ENCODE peak calls at places on chromosomes 6 and 20, in seven cellular contexts. L, B, C, Z, W, H and K are unnamed samples.

GRCh38 chr6:67608099-67608749 is 1026.9 kb upstream of the ADGRB3 start:
- DNase-seq in H (no peak), B (no peak), C (no peak), Z (no peak), W (no peak), L (no peak), K (no peak)

GRCh38 chr6:104943781-104944180 is 13.1 kb upstream of the LIN28B start:
- DNase-seq in B (no peak), C (peak; percentile 18), Z (no peak), L (no peak), W (no peak), H (peak; percentile 11), K (no peak)

GRCh38 chr20:62962221-62962879 is 9.8 kb downstream of the SLC17A9 start:
- DNase-seq in B (no peak), C (no peak), L (no peak), H (no peak), W (no peak), Z (no peak), K (no peak)

GRCh38 chr6:90982051-90982450 is 395.2 kb upstream of the MAP3K7 start:
- DNase-seq in L (peak; percentile 2), C (no peak), Z (no peak), H (no peak), W (peak; percentile 40), B (no peak), K (no peak)

GRCh38 chr20:8190043-8190880 is 58.2 kb downstream of the PLCB1 start:
- DNase-seq in H (no peak), C (no peak), W (no peak), Z (no peak), L (no peak), B (no peak), K (no peak)

GRCh38 chr20:59680852-59681251 is 76.5 kb downstream of the PHACTR3 start:
- DNase-seq in L (no peak), H (no peak), C (no peak), B (no peak), Z (no peak), W (no peak), K (no peak)

GRCh38 chr20:38473353-38473795 is 731 bp downstream of the RALGAPB start:
- DNase-seq in Z (no peak), W (no peak), C (peak; percentile 31), L (no peak), B (peak; percentile 37), H (no peak), K (no peak)

GRCh38 chr6:158049055-158050028 is 67.7 kb downstream of the SYNJ2 start:
- DNase-seq in L (no peak), C (no peak), Z (peak; percentile 96), W (peak; percentile 43), H (no peak), B (no peak), K (no peak)

GRCh38 chr6:121510568-121511177 is 75.2 kb downstream of the GJA1 start:
- DNase-seq in L (peak; percentile 19), Z (no peak), B (no peak), C (no peak), H (no peak), W (no peak), K (no peak)

GRCh38 chr20:47711046-47711752 is 74.1 kb downstream of the SULF2 start:
- DNase-seq in B (no peak), C (peak; percentile 17), L (peak; percentile 78), W (no peak), H (no peak), Z (no peak), K (no peak)

GRCh38 chr6:108598316-108598863 is 37.7 kb downstream of the FOXO3 start:
- DNase-seq in C (peak; percentile 92), Z (no peak), H (no peak), B (peak; percentile 43), W (no peak), L (no peak), K (no peak)

GRCh38 chr20:57498425-57499400 is 26.2 kb downstream of the CTCFL start:
- DNase-seq in C (no peak), W (peak; percentile 72), L (peak; percentile 68), H (no peak), Z (no peak), B (no peak), K (no peak)

GRCh38 chr6:38302081-38302480 is 337.6 kb downstream of the BTBD9 start:
- DNase-seq in B (no peak), H (no peak), W (no peak), Z (no peak), L (no peak), C (peak; percentile 35), K (no peak)

GRCh38 chr20:62899633-62900051 is 26.7 kb downstream of the DIDO1 start:
- DNase-seq in W (no peak), Z (no peak), L (no peak), B (no peak), C (no peak), H (no peak), K (no peak)

GRCh38 chr6:157541618-157542404 is 160.8 kb downstream of the ZDHHC14 start:
- DNase-seq in L (no peak), W (no peak), B (no peak), H (no peak), Z (no peak), C (no peak), K (no peak)

GRCh38 chr6:73722318-73723060 is 26.5 kb downstream of the CD109 start:
- DNase-seq in L (no peak), C (peak; percentile 98), Z (no peak), B (peak; percentile 22), W (no peak), H (no peak), K (no peak)

GRCh38 chr6:15774011-15774410 is 111.2 kb upstream of the DTNBP1 start:
- DNase-seq in L (no peak), Z (no peak), C (no peak), W (no peak), H (no peak), B (no peak), K (no peak)

GRCh38 chr6:129598244-129599187 is 111.5 kb downstream of the ARHGAP18 start:
- DNase-seq in Z (no peak), C (peak; percentile 85), W (no peak), L (peak; percentile 21), B (peak; percentile 46), H (peak; percentile 76), K (no peak)

GRCh38 chr6:139625998-139626975 is 251.8 kb upstream of the CITED2 start:
- DNase-seq in B (no peak), L (no peak), W (no peak), C (peak; percentile 12), H (no peak), Z (no peak), K (no peak)

GRCh38 chr6:116969211-116969863 is 92.3 kb downstream of the RFX6 start:
- DNase-seq in C (peak; percentile 63), W (no peak), B (peak; percentile 28), Z (no peak), H (peak; percentile 48), L (peak; percentile 50), K (no peak)

GRCh38 chr6:38040254-38040653 is 220.7 kb downstream of the ZFAND3 start:
- DNase-seq in B (no peak), H (no peak), W (no peak), L (no peak), Z (no peak), C (no peak), K (no peak)

DNA sequence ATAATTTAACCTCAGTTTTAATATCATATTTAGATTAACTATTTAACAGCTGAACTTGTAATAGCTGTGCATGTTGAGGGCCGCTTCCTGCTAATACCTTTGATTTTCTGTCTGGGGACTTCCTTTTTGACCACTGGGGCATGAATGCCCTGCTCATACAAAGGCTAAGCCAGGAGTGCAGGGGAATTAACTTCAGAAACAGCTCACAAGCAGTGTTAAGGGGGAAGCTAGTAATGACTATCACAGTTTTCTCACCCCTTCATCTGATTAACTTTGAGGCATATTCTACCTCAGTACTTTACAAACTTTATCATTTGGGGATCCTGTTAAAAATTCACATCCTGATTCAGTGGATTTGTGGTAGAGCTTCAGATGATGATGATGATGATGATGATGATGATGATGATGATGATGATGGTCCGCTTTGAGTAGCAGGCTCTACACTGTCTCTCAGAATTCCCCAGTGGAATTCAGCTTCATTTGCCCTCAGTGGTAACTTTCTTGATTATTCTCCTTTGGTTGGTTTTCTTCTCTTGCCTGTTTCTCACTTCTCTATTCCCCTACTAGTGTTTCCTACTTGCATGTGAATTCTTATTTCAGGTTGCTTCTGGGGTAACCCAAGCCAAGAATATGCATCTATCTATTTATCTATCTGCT is 78.4 kb upstream of the TMEM170B start:
- DNase-seq in H (no peak), W (no peak), C (no peak), L (no peak), B (peak; percentile 51), Z (no peak), K (no peak)
- TF ChIP-seq CTCF in H (no peak), W (no peak), C (no peak), L (no peak), B (no peak), Z (no peak), K (no peak)

GRCh38 chr6:6405997-6406699 is 85.7 kb upstream of the F13A1 start:
- DNase-seq in L (no peak), H (no peak), Z (no peak), C (no peak), B (no peak), W (no peak), K (no peak)

GRCh38 chr6:6405031-6405430 is 84.6 kb upstream of the F13A1 start:
- DNase-seq in L (no peak), Z (no peak), C (no peak), H (no peak), W (no peak), B (no peak), K (no peak)

GRCh38 chr6:6397842-6398241 is 77.4 kb upstream of the F13A1 start:
- DNase-seq in Z (no peak), H (no peak), L (no peak), B (no peak), C (no peak), W (no peak), K (no peak)

GRCh38 chr6:6399568-6399967 is 79.1 kb upstream of the F13A1 start:
- DNase-seq in W (no peak), Z (no peak), C (no peak), H (no peak), L (no peak), B (no peak), K (no peak)

GRCh38 chr6:6401401-6401800 is 80.9 kb upstream of the F13A1 start:
- DNase-seq in Z (no peak), H (no peak), W (no peak), B (no peak), C (no peak), L (no peak), K (no peak)
- TF ChIP-seq CTCF in Z (no peak), H (no peak), W (no peak), B (no peak), C (no peak), L (no peak), K (no peak)

GRCh38 chr6:1893470-1894130 is 283.9 kb downstream of the FOXC1 start:
- DNase-seq in L (peak; percentile 20), B (no peak), W (no peak), H (no peak), Z (no peak), C (no peak), K (no peak)
- TF ChIP-seq CTCF in L (no peak), B (peak; percentile 23), W (peak; percentile 75), H (peak; percentile 21), Z (no peak), C (peak; percentile 12), K (no peak)

GRCh38 chr6:7899046-7899888 is 11.3 kb downstream of the TXNDC5 start:
- DNase-seq in L (peak; percentile 3), B (peak; percentile 58), W (no peak), C (no peak), Z (no peak), H (no peak), K (no peak)
- TF ChIP-seq CTCF in L (no peak), B (peak; percentile 48), W (peak; percentile 35), C (no peak), Z (no peak), H (no peak), K (no peak)